ENCODE peak calls at places on chromosomes 13 and 19, in nine cellular contexts. O is bronchial epithelial cell, Y is fibroblast of lung, I is thyroid gland, Q is kidney epithelial cell, H is cardiac muscle cell, V is NB4, G is heart right ventricle, T is astrocyte of the spinal cord. U is an unnamed sample.

GRCh38 chr13:47628666-47629065 is 372.4 kb downstream of the SUCLA2 start:
- DNase-seq in T (peak), G (no peak), O (peak), I (no peak), H (no peak), V (no peak), Y (no peak), Q (no peak), U (no peak)

GRCh38 chr19:11479470-11480080 is 1.3 kb downstream of the ELAVL3 start:
- DNase-seq in H (peak), T (no peak), G (no peak), Q (no peak), I (no peak), V (no peak), O (no peak), Y (no peak), U (no peak)

GRCh38 chr13:24212674-24213073 is 52.2 kb downstream of the SPATA13 start:
- DNase-seq in O (no peak), V (no peak), G (no peak), Y (no peak), T (no peak), Q (no peak), H (no peak), I (peak), U (no peak)

GRCh38 chr13:20064128-20064527 is 96.7 kb downstream of the GJA3 start:
- DNase-seq in Y (peak), G (no peak), Q (no peak), O (no peak), T (peak), H (no peak), I (no peak), V (peak), U (no peak)

GRCh38 chr13:98751397-98752110 is 918 bp downstream of the SLC15A1 start:
- DNase-seq in T (peak), O (peak), V (no peak), I (no peak), Y (peak), G (no peak), Q (no peak), H (peak), U (no peak)

GRCh38 chr13:26062853-26063444 is 11.1 kb upstream of the SHISA2 start:
- DNase-seq in I (peak), V (peak), O (peak), Y (peak), G (peak), H (peak), T (peak), Q (no peak), U (peak)

GRCh38 chr19:13297023-13297422 is 146.8 kb downstream of the IER2 start:
- DNase-seq in G (no peak), Y (no peak), Q (no peak), I (no peak), V (no peak), H (no peak), O (no peak), T (no peak), U (no peak)

GRCh38 chr13:95481051-95481775 is 71.3 kb upstream of the CLDN10 start:
- DNase-seq in H (no peak), I (no peak), Y (peak), O (no peak), T (no peak), V (peak), G (no peak), Q (no peak), U (no peak)

GRCh38 chr13:34064456-34065205 is 246.7 kb downstream of the RFC3 start:
- DNase-seq in Q (no peak), H (no peak), I (no peak), V (no peak), Y (no peak), T (no peak), G (no peak), O (peak), U (no peak)

GRCh38 chr19:29745253-29745652 is 30.2 kb upstream of the C19orf12 start:
- DNase-seq in V (peak), Q (no peak), Y (no peak), G (no peak), T (no peak), I (no peak), H (peak), O (no peak), U (no peak)

GRCh38 chr13:66995366-66995663 is 234.8 kb downstream of the PCDH9 start:
- DNase-seq in H (no peak), I (no peak), T (no peak), O (no peak), Q (no peak), Y (no peak), V (no peak), G (no peak), U (no peak)

GRCh38 chr13:98653471-98653985 is 76.6 kb upstream of the STK24 start:
- DNase-seq in Q (peak), G (peak), Y (peak), I (peak), H (peak), V (peak), T (peak), O (peak), U (peak)

GRCh38 chr19:1271528-1272422 is 2.6 kb downstream of the CIRBP start:
- DNase-seq in Y (no peak), G (no peak), I (no peak), T (no peak), V (no peak), Q (no peak), H (no peak), O (no peak), U (no peak)

GRCh38 chr13:65656740-65657329 is 1573.3 kb downstream of the PCDH9 start:
- DNase-seq in Y (peak), H (no peak), Q (no peak), T (peak), I (no peak), V (peak), O (peak), G (no peak), U (no peak)

GRCh38 chr19:9991425-9992191 is 18.7 kb downstream of the COL5A3 start:
- DNase-seq in Q (no peak), V (no peak), T (no peak), I (no peak), G (no peak), O (no peak), Y (no peak), H (no peak), U (no peak)

GRCh38 chr19:14478113-14478545 is 3.0 kb upstream of the PTGER1 start:
- DNase-seq in V (no peak), T (no peak), G (no peak), I (no peak), H (no peak), O (no peak), Q (no peak), Y (no peak), U (no peak)

GRCh38 chr19:36246006-36246391 is 31.1 kb downstream of the ZNF146 start:
- DNase-seq in V (no peak), Y (no peak), G (no peak), H (no peak), T (no peak), Q (no peak), O (no peak), I (no peak), U (no peak)

GRCh38 chr19:36244066-36244465 is 29.2 kb downstream of the ZNF146 start:
- DNase-seq in G (no peak), T (no peak), I (no peak), O (no peak), Y (no peak), Q (no peak), H (no peak), V (no peak), U (no peak)

GRCh38 chr19:36245210-36246005 is 30.5 kb downstream of the ZNF146 start:
- DNase-seq in V (no peak), I (peak), Q (no peak), O (no peak), H (no peak), G (no peak), Y (peak), T (no peak), U (no peak)
- TF ChIP-seq CTCF in V (no peak), I (no peak), Q (no peak), O (no peak), H (no peak), G (peak), Y (no peak), T (no peak), U (no peak)

DNA sequence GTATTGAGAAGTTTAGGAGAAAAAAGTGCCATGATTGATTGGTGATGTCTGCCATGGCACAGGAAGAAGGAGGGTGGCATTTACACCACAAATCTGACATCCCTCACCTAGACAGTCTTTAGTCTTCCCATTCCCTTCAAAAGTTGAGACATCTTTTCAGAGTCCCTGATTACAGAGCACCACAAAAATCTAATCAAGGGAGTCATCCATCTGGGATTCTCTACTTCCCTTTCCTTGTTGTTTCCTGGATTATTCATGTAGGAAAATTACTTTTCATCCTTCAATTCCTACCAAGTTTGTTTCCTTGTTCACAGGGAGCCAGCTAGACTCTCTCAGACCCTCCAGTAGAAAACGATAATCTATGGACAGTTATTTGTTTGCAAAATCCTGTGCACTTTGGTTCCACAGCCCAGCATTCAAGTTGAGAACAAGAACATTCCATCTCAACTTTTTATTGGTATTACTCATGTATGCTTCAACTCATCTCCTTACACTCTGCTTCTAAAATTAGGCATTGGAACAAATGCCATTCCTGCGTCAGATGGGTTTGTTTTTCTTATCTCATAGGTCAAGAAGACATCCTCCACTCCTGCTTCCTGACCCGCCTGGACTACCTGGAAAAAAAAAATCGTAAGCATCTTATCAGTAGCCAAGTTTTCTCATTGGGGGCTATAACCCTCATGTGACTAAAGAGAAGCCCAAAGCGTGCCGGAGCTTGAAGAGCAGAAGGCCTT is 259.9 kb downstream of the FOXO1 start:
- DNase-seq in I (no peak), H (peak), Y (peak), T (peak), O (peak), V (no peak), Q (no peak), G (no peak), U (no peak)
- H3K4me3 ChIP-seq in I (no peak), H (no peak), Y (no peak), T (no peak), O (no peak), V (no peak), Q (no peak), G (no peak), U (no peak)

GRCh38 chr19:4347521-4347920 is 4.2 kb downstream of the MPND start:
- DNase-seq in Y (no peak), V (no peak), O (no peak), Q (no peak), I (peak), T (no peak), G (no peak), H (no peak), U (no peak)

GRCh38 chr19:4345656-4346383 is 2.5 kb downstream of the MPND start:
- DNase-seq in Q (no peak), G (no peak), H (no peak), I (no peak), O (no peak), V (no peak), Y (no peak), T (no peak), U (no peak)

GRCh38 chr19:4343845-4344713 is 717 bp downstream of the MPND start:
- DNase-seq in O (no peak), I (peak), Y (no peak), G (no peak), Q (no peak), V (peak), T (no peak), H (no peak), U (no peak)

GRCh38 chr19:4342421-4343055 is 824 bp upstream of the MPND start:
- DNase-seq in Q (peak), H (peak), G (peak), I (peak), O (peak), Y (peak), T (peak), V (peak), U (peak)

GRCh38 chr19:4343056-4343844 is at the start of gene MPND:
- DNase-seq in T (peak), G (peak), I (peak), Q (no peak), V (peak), O (peak), H (peak), Y (peak), U (no peak)
- TF ChIP-seq CTCF in T (peak), G (peak), I (no peak), Q (peak), V (no peak), O (peak), H (peak), Y (peak), U (no peak)

DNA sequence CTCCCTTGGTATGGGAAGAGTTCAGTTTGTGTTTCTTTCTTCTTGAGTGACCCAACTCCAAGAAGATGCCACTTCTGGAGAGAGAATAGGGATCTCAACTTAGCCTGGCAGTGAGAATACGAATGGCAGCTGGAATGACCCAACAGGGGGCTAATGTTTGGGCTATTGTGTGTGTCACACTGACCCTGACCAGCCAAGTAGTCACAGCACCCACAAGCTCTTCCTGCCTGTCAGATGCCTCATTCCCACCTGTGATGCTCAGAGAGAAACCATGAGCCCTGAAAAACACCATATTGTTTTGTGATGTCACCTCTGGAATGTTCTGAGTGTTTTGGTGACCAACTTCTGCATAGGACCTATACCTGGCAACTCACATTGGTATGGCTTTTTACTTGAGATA is at the start of gene CBY2:
- DNase-seq in V (no peak), H (no peak), T (no peak), I (no peak), O (no peak), Y (no peak), G (no peak), Q (no peak), U (no peak)
- H3K4me3 ChIP-seq in V (no peak), H (no peak), T (no peak), I (no peak), O (no peak), Y (no peak), G (no peak), Q (no peak), U (no peak)

GRCh38 chr19:51529301-51529700 is 2.2 kb downstream of the SIGLEC6 start:
- DNase-seq in T (no peak), Y (no peak), H (no peak), V (no peak), Q (no peak), G (no peak), O (no peak), I (no peak), U (no peak)
- TF ChIP-seq CTCF in T (no peak), Y (no peak), H (no peak), V (no peak), Q (no peak), G (no peak), O (no peak), I (no peak), U (no peak)

DNA sequence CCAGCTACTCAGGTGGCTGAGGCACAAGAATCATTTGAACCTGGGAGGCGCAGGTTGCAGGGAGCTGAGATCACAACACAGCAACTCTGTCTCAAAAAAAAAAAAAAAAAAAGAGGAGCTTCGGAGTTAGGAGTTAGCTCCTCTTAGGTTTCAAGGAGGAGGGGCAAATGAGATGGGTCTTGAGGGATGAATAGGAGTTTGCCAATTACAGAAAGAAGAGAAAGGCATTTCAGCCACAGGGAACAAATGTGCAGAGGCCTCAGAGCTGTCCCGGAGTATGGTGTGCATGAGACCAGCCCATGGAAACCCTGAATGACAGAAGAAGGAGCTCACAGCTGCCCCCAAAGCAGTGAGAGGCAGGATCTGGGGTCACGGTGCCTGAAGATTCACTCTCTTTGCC is 24.6 kb downstream of the TLE2 start:
- DNase-seq in G (no peak), I (no peak), Y (no peak), V (no peak), T (no peak), Q (no peak), O (no peak), H (no peak), U (no peak)
- H3K4me3 ChIP-seq in G (no peak), I (no peak), Y (no peak), V (no peak), T (no peak), Q (no peak), O (no peak), H (no peak), U (no peak)

DNA sequence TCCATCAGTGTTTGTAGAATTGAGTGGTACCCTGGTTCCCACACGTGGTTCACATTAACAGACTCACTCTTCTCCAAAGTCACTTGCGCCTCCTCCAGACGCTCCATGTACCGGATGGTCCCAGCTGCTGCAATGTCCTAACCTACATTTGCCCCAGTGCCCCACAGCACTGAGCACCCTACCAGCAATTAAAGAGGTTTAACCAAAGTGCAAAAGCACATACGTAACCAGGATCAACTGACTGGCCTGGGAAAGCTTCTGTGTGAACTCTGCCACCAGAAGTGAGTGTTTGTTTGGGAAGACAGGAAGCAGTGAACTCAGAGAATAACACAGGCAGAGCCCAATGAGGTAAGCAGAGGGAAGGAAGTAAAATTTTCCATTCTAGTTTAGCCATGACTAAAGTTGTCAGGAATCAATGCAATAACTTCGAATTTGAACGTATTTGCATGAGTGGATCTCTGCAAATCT is 7.3 kb upstream of the MEDAG start:
- DNase-seq in Q (peak), T (peak), O (peak), Y (peak), V (no peak), I (peak), H (no peak), G (peak), U (no peak)
- TF ChIP-seq CTCF in Q (no peak), T (no peak), O (no peak), Y (no peak), V (no peak), I (no peak), H (no peak), G (no peak), U (no peak)

U was measured in LNCaP clone FGC.